ENCODE peak calls at places on chromosomes 12 and 14, in six cellular contexts. V is lower leg skin, R is glutamatergic neuron, O is GM23338, A is DND-41, P is cardiac muscle cell. Z is an unnamed sample.

GRCh38 chr14:86639146-86639545 is 1109.2 kb downstream of the FLRT2 start:
- DNase-seq in R (no peak), A (no peak), P (no peak), V (no peak), O (no peak), Z (no peak)

GRCh38 chr12:67714648-67715047 is 66.1 kb downstream of the DYRK2 start:
- DNase-seq in P (no peak), R (no peak), O (no peak), V (no peak), A (no peak), Z (no peak)

GRCh38 chr12:71475280-71475679 is 35.7 kb downstream of the LGR5 start:
- DNase-seq in O (no peak), R (no peak), P (peak), V (no peak), A (no peak), Z (no peak)

GRCh38 chr12:6768385-6769002 is 2.3 kb downstream of the PTMS start:
- DNase-seq in O (peak), A (no peak), P (no peak), R (peak), V (no peak), Z (no peak)

GRCh38 chr12:124673881-124674617 is 106.6 kb upstream of the NCOR2 start:
- DNase-seq in O (no peak), A (no peak), R (peak), V (no peak), P (no peak), Z (no peak)

GRCh38 chr12:57758566-57759359 is 3.9 kb downstream of the MARCHF9 start:
- DNase-seq in R (no peak), O (no peak), V (no peak), P (no peak), A (no peak), Z (no peak)

GRCh38 chr14:59314019-59314608 is 125.6 kb downstream of the DAAM1 start:
- DNase-seq in V (no peak), R (no peak), A (no peak), P (no peak), O (no peak), Z (no peak)

GRCh38 chr12:93205361-93205760 is 172.4 kb upstream of the NUDT4 start:
- DNase-seq in O (no peak), R (no peak), V (no peak), P (no peak), A (no peak), Z (no peak)

GRCh38 chr12:75561921-75562320 is 50.5 kb upstream of the KRR1 start:
- DNase-seq in R (no peak), A (peak), V (no peak), P (no peak), O (no peak), Z (no peak)

GRCh38 chr12:120678572-120678971 is 8.4 kb upstream of the MLEC start:
- DNase-seq in O (no peak), R (no peak), V (no peak), P (no peak), A (no peak), Z (no peak)

GRCh38 chr14:35047961-35048513 is 2.0 kb downstream of the FAM177A1 start:
- DNase-seq in R (no peak), A (no peak), O (no peak), V (no peak), P (no peak), Z (no peak)

GRCh38 chr12:126895946-126896520 is 1370.9 kb upstream of the TMEM132C start:
- DNase-seq in V (no peak), O (no peak), A (no peak), R (no peak), P (no peak), Z (no peak)

GRCh38 chr12:62919827-62920226 is 15.1 kb downstream of the PPM1H start:
- DNase-seq in O (no peak), R (no peak), P (peak), A (no peak), V (no peak), Z (no peak)

GRCh38 chr12:15931590-15932053 is 20.5 kb downstream of the DERA start:
- DNase-seq in R (no peak), A (no peak), O (peak), P (no peak), V (no peak), Z (no peak)

GRCh38 chr14:87407344-87407743 is 585.6 kb downstream of the GALC start:
- DNase-seq in R (no peak), A (no peak), V (no peak), P (no peak), O (no peak), Z (no peak)

GRCh38 chr12:128803788-128804187 is 20.0 kb downstream of the SLC15A4 start:
- DNase-seq in V (no peak), A (no peak), O (no peak), R (no peak), P (no peak), Z (no peak)

GRCh38 chr14:87309557-87309956 is 683.4 kb downstream of the GALC start:
- DNase-seq in V (no peak), P (no peak), R (no peak), O (no peak), A (no peak), Z (no peak)

GRCh38 chr14:20530771-20531571 is 25.6 kb downstream of the RNASE10 start:
- DNase-seq in O (peak), V (peak), A (peak), P (peak), R (peak), Z (peak)

GRCh38 chr12:70334742-70335141 is 31.3 kb upstream of the KCNMB4 start:
- DNase-seq in A (no peak), O (no peak), R (no peak), P (no peak), V (no peak), Z (no peak)

GRCh38 chr14:54166049-54166950 is 209.7 kb upstream of the BMP4 start:
- DNase-seq in O (no peak), R (no peak), V (no peak), A (no peak), P (no peak), Z (no peak)

GRCh38 chr14:38127784-38128183 is 79.9 kb upstream of the SSTR1 start:
- DNase-seq in R (no peak), O (no peak), A (no peak), V (no peak), P (peak), Z (no peak)

GRCh38 chr14:69096766-69097475 is 56.0 kb downstream of the DCAF5 start:
- DNase-seq in R (no peak), V (no peak), A (no peak), P (peak), O (peak), Z (no peak)

GRCh38 chr14:69097974-69098373 is 54.9 kb downstream of the DCAF5 start:
- DNase-seq in P (no peak), R (no peak), O (peak), A (no peak), V (no peak), Z (no peak)

GRCh38 chr14:69106451-69106850 is 46.5 kb downstream of the DCAF5 start:
- DNase-seq in V (no peak), R (no peak), O (no peak), P (no peak), A (no peak), Z (no peak)

GRCh38 chr14:69105326-69105725 is 47.6 kb downstream of the DCAF5 start:
- DNase-seq in O (no peak), A (no peak), V (no peak), P (peak), R (no peak), Z (no peak)

GRCh38 chr14:69101331-69101826 is 51.5 kb downstream of the DCAF5 start:
- DNase-seq in O (peak), V (no peak), P (peak), A (no peak), R (no peak), Z (no peak)
- TF ChIP-seq CTCF in O (peak), V (no peak), P (peak), A (peak), R (peak), Z (peak)

GRCh38 chr14:102088012-102088792 is 1.4 kb upstream of the HSP90AA1 start:
- DNase-seq in V (peak), A (peak), R (peak), O (peak), P (peak), Z (peak)
- TF ChIP-seq CTCF in V (no peak), A (peak), R (no peak), O (no peak), P (no peak), Z (no peak)

GRCh38 chr12:116406529-116406928 is 129.0 kb upstream of the MED13L start:
- DNase-seq in V (peak), A (peak), O (peak), P (peak), R (peak), Z (peak)
- TF ChIP-seq CTCF in V (no peak), A (no peak), O (no peak), P (no peak), R (no peak), Z (no peak)

GRCh38 chr12:402127-402456 is 648 bp downstream of the CCDC77 start:
- DNase-seq in R (no peak), A (peak), V (no peak), P (peak), O (peak), Z (no peak)
- TF ChIP-seq CTCF in R (no peak), A (peak), V (no peak), P (peak), O (peak), Z (no peak)

DNA sequence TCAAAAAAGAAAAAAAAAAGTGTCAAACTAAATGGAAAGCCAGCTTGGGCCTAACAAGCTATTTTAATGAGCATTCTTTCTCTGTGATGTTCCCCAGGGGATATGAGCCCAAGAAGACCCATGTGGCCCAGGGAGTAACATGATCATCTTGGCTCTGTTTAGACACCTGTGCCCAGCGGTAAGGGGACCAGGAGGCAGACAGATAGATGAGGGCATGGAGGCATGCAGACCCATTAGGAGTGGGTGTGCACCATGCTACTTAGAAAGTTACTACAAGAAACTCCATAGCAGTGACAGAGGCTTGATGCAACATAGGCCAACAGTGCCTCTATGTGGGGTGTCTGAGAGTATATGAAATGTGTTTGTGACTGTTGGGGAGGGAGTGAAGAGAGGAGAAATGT is 3.1 kb upstream of the CREBL2 start:
- DNase-seq in P (peak), O (no peak), A (no peak), V (no peak), R (no peak), Z (no peak)
- TF ChIP-seq CTCF in P (no peak), O (peak), A (peak), V (no peak), R (no peak), Z (no peak)

GRCh38 chr12:79895041-79895440 is 39.9 kb downstream of the PPP1R12A start:
- DNase-seq in A (no peak), R (no peak), V (no peak), P (no peak), O (no peak), Z (no peak)

GRCh38 chr12:79887912-79888311 is 47.0 kb downstream of the PPP1R12A start:
- DNase-seq in P (no peak), V (no peak), A (no peak), R (no peak), O (no peak), Z (no peak)

GRCh38 chr12:79886917-79887519 is 47.9 kb downstream of the PPP1R12A start:
- DNase-seq in O (peak), A (no peak), V (no peak), P (peak), R (no peak), Z (no peak)

GRCh38 chr12:79895804-79896203 is 39.1 kb downstream of the PPP1R12A start:
- DNase-seq in R (no peak), P (no peak), O (no peak), A (no peak), V (no peak), Z (no peak)

GRCh38 chr12:79891506-79892162 is 43.3 kb downstream of the PPP1R12A start:
- DNase-seq in P (no peak), V (no peak), O (no peak), A (no peak), R (no peak), Z (no peak)
- TF ChIP-seq CTCF in P (no peak), V (no peak), O (no peak), A (no peak), R (no peak), Z (no peak)

DNA sequence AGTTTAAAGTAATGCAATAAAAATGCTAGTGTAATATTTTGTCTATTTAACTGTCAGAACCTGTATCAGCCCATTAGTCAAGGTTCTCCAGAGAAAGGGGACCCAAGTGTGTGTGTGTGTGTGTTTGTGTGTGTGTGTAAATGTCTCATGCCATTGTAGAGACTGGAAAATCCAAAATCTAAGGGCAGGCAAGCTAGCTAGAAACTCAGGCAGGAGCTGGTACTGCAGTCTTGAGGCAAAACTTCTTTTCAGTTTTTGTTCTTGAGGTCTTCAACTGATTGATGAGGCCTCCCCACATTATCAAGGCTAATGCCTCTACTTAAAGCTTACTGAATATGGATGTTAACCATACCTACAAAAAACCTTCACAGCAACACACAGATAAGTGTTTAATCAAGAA is 126.7 kb downstream of the PRKD1 start:
- DNase-seq in A (no peak), O (peak), V (no peak), R (no peak), P (no peak), Z (no peak)
- TF ChIP-seq CTCF in A (no peak), O (peak), V (no peak), R (peak), P (peak), Z (no peak)

DNA sequence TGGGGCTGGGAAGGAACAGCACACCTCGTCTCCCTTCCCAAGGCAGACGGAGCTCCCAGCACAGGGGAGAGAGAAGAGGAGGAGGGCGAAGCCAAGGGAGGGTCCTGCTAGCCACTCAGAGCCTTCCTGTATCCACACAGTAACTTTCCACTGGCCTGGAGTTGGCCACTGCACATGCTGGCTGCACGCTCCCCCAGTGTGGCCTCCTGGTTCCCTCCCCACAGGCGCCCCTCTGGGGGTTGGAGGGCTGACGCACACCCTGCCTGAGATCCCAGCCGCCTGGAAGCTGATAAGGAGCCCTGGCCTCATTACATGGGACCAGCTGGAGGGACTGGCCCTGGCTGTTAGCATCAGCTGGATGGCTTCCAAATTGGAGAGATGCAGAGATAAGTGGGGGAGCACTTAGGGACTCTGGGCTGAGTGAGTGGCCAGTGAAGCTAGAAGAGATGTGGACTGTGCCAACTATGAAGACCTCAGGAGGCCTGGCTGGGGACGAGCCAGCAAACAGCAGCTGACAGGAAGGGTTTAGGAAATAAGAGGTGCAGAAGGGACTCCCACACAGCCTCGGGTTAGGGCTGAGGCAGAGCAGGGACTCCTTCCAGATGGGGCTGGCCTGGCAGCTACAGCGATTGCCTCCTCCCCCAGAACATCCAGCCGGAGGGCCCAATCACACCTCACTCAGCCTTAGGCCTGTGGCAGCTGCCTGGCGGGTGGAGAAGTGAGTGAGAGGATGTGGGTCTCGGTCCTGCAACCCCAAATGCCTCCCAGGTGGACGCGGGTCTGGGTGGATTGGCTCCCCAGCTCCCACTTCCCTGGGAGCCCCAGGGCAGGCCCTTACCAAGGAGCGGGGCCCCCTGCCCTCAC is 26.3 kb upstream of the BCDIN3D start:
- DNase-seq in V (peak), R (peak), A (no peak), P (peak), O (no peak), Z (peak)
- TF ChIP-seq CTCF in V (no peak), R (no peak), A (no peak), P (no peak), O (no peak), Z (no peak)